ENCODE peak calls at places on chromosome 3, in seven cellular contexts. J is Calu3, O is suprapubic skin, H is esophagus squamous epithelium, R is foreskin fibroblast, I is NCI-H1105 treated with DMSO at 0.1 percent for 48 hours, C is kidney tubule cell. D is an unnamed sample.

GRCh38 chr3:52280046-52280445 is 1.6 kb upstream of the WDR82 start:
- DNase-seq in J (no peak), O (no peak), H (no peak), R (no peak), I (peak), C (peak), D (no peak)

GRCh38 chr3:15728766-15729165 is 69.0 kb downstream of the ANKRD28 start:
- DNase-seq in J (no peak), O (no peak), H (no peak), R (no peak), I (no peak), C (peak), D (no peak)

GRCh38 chr3:55270976-55271375 is 216.1 kb downstream of the WNT5A start:
- DNase-seq in J (no peak), O (no peak), H (no peak), R (no peak), I (no peak), C (peak), D (no peak)

GRCh38 chr3:77795013-77795412 is 755.1 kb downstream of the ROBO2 start:
- DNase-seq in J (peak), O (no peak), H (no peak), R (no peak), I (peak), C (peak), D (no peak)

GRCh38 chr3:178198329-178198728 is 337.9 kb upstream of the KCNMB2 start:
- DNase-seq in J (no peak), O (no peak), H (no peak), R (no peak), I (no peak), C (no peak), D (no peak)

GRCh38 chr3:73141531-73141930 is 80.1 kb downstream of the EBLN2 start:
- DNase-seq in J (no peak), O (peak), H (no peak), R (no peak), I (no peak), C (no peak), D (no peak)

GRCh38 chr3:56291244-56291680 is 177.0 kb downstream of the ERC2 start:
- DNase-seq in J (no peak), O (no peak), H (no peak), R (no peak), I (no peak), C (peak), D (no peak)

GRCh38 chr3:52270252-52270754 is 8.1 kb downstream of the WDR82 start:
- DNase-seq in J (no peak), O (no peak), H (no peak), R (no peak), I (no peak), C (no peak), D (no peak)

GRCh38 chr3:161372321-161373260 is 1.3 kb upstream of the SPTSSB start:
- DNase-seq in J (peak), O (no peak), H (no peak), R (peak), I (peak), C (peak), D (no peak)

GRCh38 chr3:32325957-32326356 is 65.7 kb upstream of the CMTM7 start:
- DNase-seq in J (no peak), O (no peak), H (no peak), R (no peak), I (no peak), C (peak), D (no peak)

GRCh38 chr3:122563717-122564025 is 429 bp downstream of the PARP9 start:
- DNase-seq in J (no peak), O (no peak), H (no peak), R (no peak), I (no peak), C (peak), D (no peak)

GRCh38 chr3:128470134-128470915 is 3.6 kb upstream of the DNAJB8 start:
- DNase-seq in J (no peak), O (no peak), H (no peak), R (no peak), I (no peak), C (no peak), D (no peak)

GRCh38 chr3:116038968-116039950 is 406.0 kb downstream of the LSAMP start:
- DNase-seq in J (no peak), O (no peak), H (no peak), R (no peak), I (no peak), C (no peak), D (no peak)

GRCh38 chr3:123768480-123769359 is 115.4 kb downstream of the MYLK start:
- DNase-seq in J (no peak), O (no peak), H (no peak), R (no peak), I (no peak), C (no peak), D (no peak)

GRCh38 chr3:142857056-142857455 is 31.8 kb downstream of the PCOLCE2 start:
- DNase-seq in J (peak), O (no peak), H (no peak), R (no peak), I (peak), C (peak), D (no peak)

GRCh38 chr3:132721479-132722164 is 587 bp downstream of the NPHP3 start:
- DNase-seq in J (peak), O (peak), H (peak), R (peak), I (peak), C (peak), D (peak)

D was measured in chondrocyte.